ENCODE peak calls at places on chromosomes 1 and 21, in five cellular contexts. S is tibial artery, D is iPS DF 6.9, U is fibroblast of mammary gland, A is body of pancreas. E is an unnamed sample.

GRCh38 chr1:8343464-8344001 is 25.6 kb downstream of the SLC45A1 start:
- DNase-seq in S (peak), D (no peak), U (peak), A (peak), E (no peak)

GRCh38 chr21:14874379-14874778 is 190.4 kb downstream of the NRIP1 start:
- DNase-seq in S (no peak), D (no peak), U (no peak), A (no peak), E (no peak)

GRCh38 chr1:78691995-78692747 is 42.5 kb downstream of the IFI44 start:
- DNase-seq in S (no peak), D (no peak), U (peak), A (no peak), E (no peak)

GRCh38 chr1:220336391-220337065 is 64.3 kb upstream of the RAB3GAP2 start:
- DNase-seq in S (no peak), D (no peak), U (no peak), A (no peak), E (no peak)

GRCh38 chr1:182789138-182790076 is at the start of gene NPL:
- DNase-seq in S (peak), D (no peak), U (peak), A (peak), E (peak)

GRCh38 chr1:223202376-223202775 is 59.3 kb upstream of the TLR5 start:
- DNase-seq in S (no peak), D (no peak), U (no peak), A (no peak), E (no peak)

GRCh38 chr1:214362188-214362882 is 81.4 kb downstream of the SMYD2 start:
- DNase-seq in S (peak), D (no peak), U (peak), A (no peak), E (no peak)

GRCh38 chr1:162283657-162284056 is 93.0 kb downstream of the SPATA46 start:
- DNase-seq in S (peak), D (no peak), U (no peak), A (peak), E (no peak)

GRCh38 chr1:100538935-100539835 is 1.2 kb downstream of the GPR88 start:
- DNase-seq in S (no peak), D (no peak), U (no peak), A (peak), E (no peak)

GRCh38 chr1:114353233-114353632 is 157.8 kb downstream of the TRIM33 start:
- DNase-seq in S (peak), D (no peak), U (peak), A (peak), E (peak)

GRCh38 chr1:210654176-210654786 is 325.6 kb downstream of the HHAT start:
- DNase-seq in S (no peak), D (no peak), U (no peak), A (no peak), E (no peak)

GRCh38 chr1:21956720-21957552 is 19.8 kb upstream of the HSPG2 start:
- DNase-seq in S (peak), D (no peak), U (peak), A (peak), E (no peak)

GRCh38 chr1:162094271-162094670 is 24.8 kb downstream of the NOS1AP start:
- DNase-seq in S (no peak), D (no peak), U (peak), A (no peak), E (no peak)

GRCh38 chr21:27776925-27777553 is 810.2 kb upstream of the ADAMTS5 start:
- DNase-seq in S (no peak), D (no peak), U (peak), A (peak), E (no peak)

GRCh38 chr1:228004331-228004871 is 2.4 kb upstream of the WNT3A start:
- DNase-seq in S (no peak), D (no peak), U (peak), A (no peak), E (no peak)

GRCh38 chr1:53644496-53644895 is 94.5 kb downstream of the GLIS1 start:
- DNase-seq in S (peak), D (no peak), U (no peak), A (no peak), E (no peak)

GRCh38 chr1:209647212-209647611 is 5.0 kb downstream of the LAMB3 start:
- DNase-seq in S (no peak), D (no peak), U (peak), A (no peak), E (no peak)

GRCh38 chr1:112444269-112444668 is 48.3 kb downstream of the CTTNBP2NL start:
- DNase-seq in S (no peak), D (no peak), U (peak), A (no peak), E (no peak)

GRCh38 chr21:41803316-41803715 is 36.5 kb upstream of the RIPK4 start:
- DNase-seq in S (no peak), D (no peak), U (no peak), A (no peak), E (no peak)

GRCh38 chr1:165376041-165376810 is 19.7 kb upstream of the LMX1A start:
- DNase-seq in S (peak), D (no peak), U (peak), A (peak), E (no peak)

GRCh38 chr21:45882641-45883040 is 98.9 kb upstream of the COL6A1 start:
- DNase-seq in S (no peak), D (no peak), U (no peak), A (no peak), E (no peak)

GRCh38 chr1:201026234-201026633 is 2.7 kb upstream of the KIF21B start:
- DNase-seq in S (no peak), D (no peak), U (no peak), A (no peak), E (no peak)

GRCh38 chr21:27001526-27001925 is 34.6 kb upstream of the ADAMTS5 start:
- DNase-seq in S (no peak), D (no peak), U (no peak), A (no peak), E (no peak)

GRCh38 chr21:33067457-33067856 is 2.5 kb upstream of the OLIG1 start:
- DNase-seq in S (no peak), D (no peak), U (no peak), A (no peak), E (peak)

GRCh38 chr21:33069645-33069993 is 322 bp upstream of the OLIG1 start:
- DNase-seq in S (no peak), D (no peak), U (no peak), A (no peak), E (no peak)

GRCh38 chr21:33069243-33069642 is 698 bp upstream of the OLIG1 start:
- DNase-seq in S (no peak), D (no peak), U (no peak), A (no peak), E (no peak)

GRCh38 chr21:33064623-33064996 is 5.3 kb upstream of the OLIG1 start:
- DNase-seq in S (no peak), D (no peak), U (no peak), A (no peak), E (no peak)

DNA sequence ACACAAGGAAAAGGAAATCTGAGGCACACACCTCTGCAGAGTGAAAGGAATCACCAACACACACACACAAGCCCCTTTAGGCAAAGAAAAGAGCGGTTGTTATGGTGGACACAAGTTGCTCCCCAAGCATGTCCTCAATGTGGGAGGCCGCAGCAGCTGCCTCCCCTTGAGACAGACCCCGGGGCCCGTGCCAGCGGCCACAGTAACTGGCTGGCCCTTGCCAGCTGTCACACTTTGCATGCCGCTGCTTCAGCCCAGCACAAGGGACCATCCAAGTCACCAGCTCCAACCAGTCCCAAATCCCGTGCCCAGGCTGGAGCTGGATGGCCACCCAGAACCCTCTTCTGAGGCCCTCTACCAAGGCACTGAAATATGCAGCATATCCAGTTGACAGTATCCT is 2.9 kb upstream of the OLIG1 start:
- DNase-seq in S (no peak), D (no peak), U (no peak), A (no peak), E (no peak)
- H3K4me3 ChIP-seq in S (no peak), D (no peak), U (no peak), A (no peak), E (no peak)

GRCh38 chr1:157673008-157673407 is 27.6 kb downstream of the FCRL3 start:
- DNase-seq in S (no peak), D (no peak), U (no peak), A (no peak), E (no peak)

GRCh38 chr1:157671895-157672294 is 28.7 kb downstream of the FCRL3 start:
- DNase-seq in S (no peak), D (no peak), U (no peak), A (no peak), E (no peak)
- H3K4me3 ChIP-seq in S (no peak), D (no peak), U (no peak), A (no peak), E (no peak)

GRCh38 chr1:19365711-19366110 is 53.6 kb downstream of the SLC66A1 start:
- DNase-seq in S (no peak), D (no peak), U (peak), A (no peak), E (no peak)

GRCh38 chr1:19368050-19368449 is 55.9 kb downstream of the SLC66A1 start:
- DNase-seq in S (no peak), D (no peak), U (no peak), A (no peak), E (no peak)

GRCh38 chr1:19367584-19368041 is 55.5 kb downstream of the SLC66A1 start:
- DNase-seq in S (no peak), D (no peak), U (no peak), A (no peak), E (no peak)

GRCh38 chr1:19368964-19369363 is 56.8 kb downstream of the SLC66A1 start:
- DNase-seq in S (no peak), D (no peak), U (no peak), A (no peak), E (no peak)

DNA sequence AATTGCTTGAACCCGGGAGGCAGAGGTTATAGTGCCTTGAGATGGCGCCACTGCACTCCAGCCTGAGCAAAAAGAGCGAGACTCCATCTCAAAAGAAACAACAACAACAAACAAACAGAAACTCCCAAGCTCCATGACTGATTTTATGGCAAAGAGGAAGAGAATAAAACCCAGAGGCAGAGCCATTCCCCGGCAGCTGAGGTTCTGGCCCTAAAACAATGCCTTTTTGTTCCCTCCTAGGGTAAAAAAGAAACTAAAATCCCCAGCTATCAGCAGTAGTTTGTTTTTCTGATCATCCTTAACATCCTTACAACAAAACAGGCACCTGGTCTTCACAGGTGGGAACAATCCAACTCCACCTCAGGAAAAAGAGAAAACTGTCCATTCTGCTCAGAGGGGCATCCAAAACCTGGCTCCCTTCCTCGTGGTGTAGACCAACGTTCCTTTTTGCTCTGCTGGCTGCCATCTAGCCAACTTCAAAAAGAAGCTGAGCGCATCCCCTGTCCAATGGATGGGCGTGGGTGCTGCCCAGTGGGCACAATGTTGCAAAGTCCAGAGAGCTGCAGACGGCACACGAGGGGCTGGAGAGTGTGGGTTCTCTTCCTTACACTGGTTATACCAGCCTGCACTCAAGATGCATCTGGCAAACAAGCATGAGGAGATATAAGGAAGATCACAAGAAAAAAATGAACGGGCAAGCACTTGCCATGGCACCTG is 54.6 kb downstream of the SLC66A1 start:
- DNase-seq in S (no peak), D (no peak), U (no peak), A (no peak), E (no peak)
- H3K4me3 ChIP-seq in S (no peak), D (no peak), U (no peak), A (no peak), E (no peak)

DNA sequence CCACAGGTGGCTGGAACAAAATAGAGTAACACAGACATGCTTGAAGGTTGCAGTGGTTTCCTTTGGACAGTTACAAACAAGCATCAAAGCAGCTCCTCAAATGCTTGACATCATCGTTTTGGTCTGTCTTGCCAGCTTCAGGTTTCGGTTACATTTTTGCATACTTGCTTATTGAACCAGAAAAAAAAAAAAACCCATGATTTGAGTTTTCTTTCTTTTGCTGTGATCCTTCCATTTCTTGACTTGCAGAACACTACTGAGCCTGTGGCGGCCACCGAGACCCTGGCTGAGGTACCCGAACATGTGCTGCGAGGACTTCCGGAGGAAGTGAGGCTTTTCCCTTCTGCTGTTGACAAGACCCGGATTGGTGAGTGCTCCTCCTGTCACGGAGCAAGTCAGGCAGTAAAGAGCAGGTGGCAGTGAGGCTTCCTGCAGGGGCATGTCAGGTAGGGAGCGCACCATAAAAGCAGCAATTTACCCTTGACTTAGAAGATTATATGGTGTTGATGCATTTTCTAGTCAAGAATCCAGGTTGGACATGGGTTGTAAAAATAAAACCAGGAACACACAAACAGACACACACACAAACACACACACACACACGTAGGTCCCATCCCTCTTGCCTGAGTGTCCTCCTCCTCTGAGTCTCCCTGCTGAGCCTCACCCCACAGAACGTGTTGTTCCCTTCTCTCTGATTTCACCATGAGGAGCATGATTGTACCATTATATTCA is 30.9 kb downstream of the PRDM2 start:
- DNase-seq in S (peak), D (no peak), U (no peak), A (no peak), E (peak)
- H3K4me3 ChIP-seq in S (no peak), D (no peak), U (no peak), A (no peak), E (peak)

GRCh38 chr21:37508341-37508740 is 141.8 kb downstream of the DYRK1A start:
- DNase-seq in S (no peak), D (no peak), U (no peak), A (no peak), E (no peak)

GRCh38 chr21:37505963-37506362 is 139.4 kb downstream of the DYRK1A start:
- DNase-seq in S (no peak), D (no peak), U (no peak), A (no peak), E (no peak)

GRCh38 chr21:37503848-37504467 is 137.4 kb downstream of the DYRK1A start:
- DNase-seq in S (no peak), D (no peak), U (peak), A (no peak), E (no peak)

GRCh38 chr21:37509802-37510393 is 143.3 kb downstream of the DYRK1A start:
- DNase-seq in S (no peak), D (no peak), U (peak), A (no peak), E (no peak)

GRCh38 chr21:37507716-37508115 is 141.1 kb downstream of the DYRK1A start:
- DNase-seq in S (no peak), D (no peak), U (no peak), A (no peak), E (no peak)
- H3K4me3 ChIP-seq in S (no peak), D (no peak), U (no peak), A (no peak), E (no peak)

GRCh38 chr1:84688461-84689061 is 1.7 kb downstream of the SSX2IP start:
- DNase-seq in S (no peak), D (no peak), U (peak), A (no peak), E (no peak)
- H3K4me3 ChIP-seq in S (no peak), D (no peak), U (peak), A (no peak), E (no peak)

DNA sequence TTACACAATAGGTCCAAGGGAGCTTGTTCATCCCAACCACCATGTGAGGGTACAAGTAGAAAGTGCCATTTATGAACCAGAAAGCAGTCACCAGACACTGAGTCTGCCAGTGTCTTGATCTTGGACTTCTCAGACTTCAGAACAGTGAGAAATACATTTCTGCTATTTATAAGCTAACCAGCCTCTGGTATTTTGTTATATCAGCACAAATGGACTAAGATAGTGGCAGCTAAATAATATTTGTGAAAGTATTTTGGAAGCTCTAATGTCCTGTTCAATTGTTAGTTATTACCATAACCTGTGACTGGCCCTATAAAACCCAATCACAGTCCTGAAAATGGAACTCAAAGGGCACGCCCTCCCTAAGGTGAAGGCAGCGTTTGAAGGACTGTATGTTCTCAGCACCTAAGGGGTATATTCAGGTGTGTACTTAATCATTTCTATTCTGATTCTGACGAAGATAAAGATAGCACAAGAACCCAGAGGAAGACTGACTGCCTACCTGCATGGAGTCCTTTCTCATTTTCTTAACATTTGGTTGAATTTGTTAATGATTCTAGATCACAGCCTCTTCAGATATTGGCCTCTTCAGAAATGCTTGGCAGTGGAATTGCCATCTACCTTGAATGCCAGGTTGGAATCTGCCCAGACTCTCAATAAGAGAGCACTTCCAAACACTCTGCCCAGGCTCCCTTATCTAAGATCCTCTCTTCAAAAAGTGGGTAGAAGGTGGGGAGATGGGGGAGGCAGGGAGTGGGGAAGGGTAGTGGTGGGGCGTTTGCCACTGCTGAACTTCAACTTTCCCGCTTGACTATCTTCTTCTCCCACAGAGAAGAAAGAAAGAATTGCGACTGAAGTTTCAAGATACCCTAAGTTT is 104.0 kb upstream of the PPP2R5A start:
- DNase-seq in S (no peak), D (no peak), U (no peak), A (no peak), E (no peak)
- H3K4me3 ChIP-seq in S (no peak), D (no peak), U (no peak), A (no peak), E (no peak)

GRCh38 chr1:44620072-44620471 is 54.2 kb downstream of the TMEM53 start:
- DNase-seq in S (no peak), D (no peak), U (no peak), A (no peak), E (no peak)

GRCh38 chr1:44616284-44616990 is 57.8 kb downstream of the TMEM53 start:
- DNase-seq in S (no peak), D (no peak), U (no peak), A (no peak), E (no peak)

GRCh38 chr1:44616991-44617702 is 57.1 kb downstream of the TMEM53 start:
- DNase-seq in S (no peak), D (no peak), U (peak), A (no peak), E (no peak)

GRCh38 chr1:44619261-44619900 is 54.9 kb downstream of the TMEM53 start:
- DNase-seq in S (no peak), D (no peak), U (peak), A (no peak), E (no peak)

DNA sequence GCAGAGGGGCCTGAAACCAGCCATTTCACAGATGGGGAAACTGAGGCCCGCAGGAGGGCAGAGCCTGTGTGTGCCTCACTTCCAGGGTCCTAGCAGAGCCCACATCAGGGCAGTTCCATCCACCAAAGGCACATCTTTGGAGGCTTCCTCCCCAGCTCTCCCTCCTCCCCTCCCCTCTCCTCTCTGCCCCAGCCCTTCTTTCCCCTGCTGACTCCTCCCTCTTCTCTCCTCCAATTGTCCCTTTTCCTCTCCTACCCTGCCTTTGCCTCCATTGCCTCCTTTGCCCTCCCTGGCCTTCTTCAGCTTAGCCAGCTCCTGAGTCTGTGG is 56.6 kb downstream of the TMEM53 start:
- DNase-seq in S (no peak), D (no peak), U (no peak), A (no peak), E (no peak)
- H3K4me3 ChIP-seq in S (no peak), D (no peak), U (peak), A (no peak), E (no peak)